ENCODE peak calls at places on chromosomes 7 and 10, in eight cellular contexts. O, V, F, P, M, E, J and L are unnamed samples.

GRCh38 chr10:107653832-107654287 is 489.4 kb upstream of the SORCS1 start:
- DNase-seq in O (peak; percentile 17), V (no peak), F (no peak), P (no peak), M (no peak), E (peak; percentile 43), J (peak; percentile 61), L (peak; percentile 87)

GRCh38 chr10:87952612-87953011 is 89.2 kb downstream of the PTEN start:
- DNase-seq in O (no peak), V (no peak), F (no peak), P (no peak), M (no peak), E (no peak), J (no peak), L (no peak)

GRCh38 chr7:51242007-51242691 is 74.5 kb downstream of the COBL start:
- DNase-seq in O (no peak), V (no peak), F (no peak), P (peak; percentile 53), M (no peak), E (no peak), J (no peak), L (no peak)

GRCh38 chr7:56063500-56063881 is 595 bp upstream of the SUMF2 start:
- DNase-seq in O (no peak), V (no peak), F (no peak), P (peak; percentile 26), M (no peak), E (no peak), J (no peak), L (no peak)

GRCh38 chr10:59745163-59745650 is 8.0 kb downstream of the MRLN start:
- DNase-seq in O (no peak), V (no peak), F (no peak), P (no peak), M (no peak), E (no peak), J (no peak), L (no peak)

GRCh38 chr7:75957021-75957736 is 37.2 kb downstream of the TMEM120A start:
- DNase-seq in O (peak; percentile 83), V (no peak), F (no peak), P (peak; percentile 96), M (no peak), E (no peak), J (no peak), L (no peak)

GRCh38 chr10:100502926-100503480 is 16.7 kb downstream of the SEC31B start:
- DNase-seq in O (no peak), V (no peak), F (no peak), P (no peak), M (no peak), E (peak; percentile 39), J (no peak), L (no peak)

GRCh38 chr10:5537684-5538083 is 12.9 kb downstream of the CALML3 start:
- DNase-seq in O (peak; percentile 1), V (no peak), F (no peak), P (no peak), M (no peak), E (no peak), J (no peak), L (no peak)

GRCh38 chr7:74199551-74200355 is 10.1 kb upstream of the LAT2 start:
- DNase-seq in O (no peak), V (no peak), F (no peak), P (no peak), M (no peak), E (peak; percentile 72), J (peak; percentile 27), L (peak; percentile 61)

GRCh38 chr10:22345301-22346086 is at the start of gene SPAG6:
- DNase-seq in O (peak; percentile 55), V (peak; percentile 87), F (no peak), P (no peak), M (no peak), E (no peak), J (no peak), L (no peak)

GRCh38 chr10:45468110-45468509 is 94.1 kb downstream of the ALOX5 start:
- DNase-seq in O (no peak), V (no peak), F (no peak), P (no peak), M (no peak), E (no peak), J (no peak), L (no peak)

GRCh38 chr7:106346167-106346677 is 61.4 kb upstream of the NAMPT start:
- DNase-seq in O (no peak), V (no peak), F (no peak), P (no peak), M (no peak), E (peak; percentile 58), J (no peak), L (peak; percentile 19)

GRCh38 chr7:149772821-149773425 is 465 bp downstream of the ZNF467 start:
- DNase-seq in O (peak; percentile 21), V (no peak), F (peak; percentile 30), P (no peak), M (no peak), E (no peak), J (no peak), L (no peak)

GRCh38 chr7:47502240-47502877 is 79.6 kb downstream of the TNS3 start:
- DNase-seq in O (peak; percentile 77), V (no peak), F (no peak), P (no peak), M (no peak), E (no peak), J (no peak), L (no peak)

GRCh38 chr10:77186936-77187335 is 450.7 kb downstream of the KCNMA1 start:
- DNase-seq in O (no peak), V (no peak), F (no peak), P (no peak), M (no peak), E (no peak), J (no peak), L (no peak)

GRCh38 chr10:83612050-83612449 is 527.3 kb upstream of the GHITM start:
- DNase-seq in O (no peak), V (no peak), F (no peak), P (no peak), M (peak; percentile 62), E (peak; percentile 64), J (peak; percentile 90), L (no peak)

GRCh38 chr7:6435486-6436384 is 12.0 kb downstream of the DAGLB start:
- DNase-seq in O (peak; percentile 84), V (peak; percentile 93), F (peak; percentile 86), P (peak; percentile 78), M (peak; percentile 57), E (peak; percentile 70), J (peak; percentile 88), L (peak; percentile 83)

GRCh38 chr7:83492802-83493201 is 156.1 kb downstream of the SEMA3E start:
- DNase-seq in O (no peak), V (no peak), F (no peak), P (no peak), M (no peak), E (no peak), J (no peak), L (no peak)

GRCh38 chr7:95608344-95609173 is 12.2 kb upstream of the PDK4 start:
- DNase-seq in O (peak; percentile 96), V (peak; percentile 94), F (no peak), P (peak; percentile 95), M (peak; percentile 32), E (peak; percentile 99), J (peak; percentile 96), L (peak; percentile 98)

GRCh38 chr7:142436601-142437000 is 178.7 kb upstream of the PRSS58 start:
- DNase-seq in O (no peak), V (no peak), F (no peak), P (no peak), M (no peak), E (peak; percentile 44), J (peak; percentile 25), L (peak; percentile 36)

GRCh38 chr10:101089520-101090299 is 27.9 kb downstream of the KAZALD1 start:
- DNase-seq in O (no peak), V (no peak), F (no peak), P (no peak), M (no peak), E (no peak), J (no peak), L (no peak)

GRCh38 chr10:62744136-62744535 is 60.4 kb upstream of the ADO start:
- DNase-seq in O (no peak), V (no peak), F (no peak), P (no peak), M (no peak), E (peak; percentile 13), J (peak; percentile 29), L (peak; percentile 83)

GRCh38 chr7:44489955-44490350 is 505 bp downstream of the NUDCD3 start:
- DNase-seq in O (peak; percentile 49), V (no peak), F (no peak), P (no peak), M (no peak), E (peak; percentile 42), J (peak; percentile 52), L (no peak)

GRCh38 chr7:134831862-134832261 is 52.4 kb downstream of the CALD1 start:
- DNase-seq in O (peak; percentile 37), V (no peak), F (no peak), P (no peak), M (no peak), E (peak; percentile 77), J (peak; percentile 74), L (no peak)

GRCh38 chr10:117216611-117217195 is 19.4 kb downstream of the KCNK18 start:
- DNase-seq in O (peak; percentile 65), V (peak; percentile 87), F (peak; percentile 67), P (peak; percentile 77), M (peak; percentile 62), E (peak; percentile 57), J (peak; percentile 55), L (peak; percentile 31)

GRCh38 chr10:112131996-112132395 is 51.6 kb downstream of the GPAM start:
- DNase-seq in O (no peak), V (no peak), F (no peak), P (no peak), M (no peak), E (no peak), J (no peak), L (no peak)